ENCODE peak calls at places on chromosomes 7 and 10, in four cellular contexts. V is HepG2, R is H1, H is K562. T is an unnamed sample.

GRCh38 chr7:51139796-51140195 is 176.8 kb downstream of the COBL start:
- DNase-seq in V (no peak), R (no peak), H (no peak), T (no peak)

GRCh38 chr7:22179442-22179879 is 177.5 kb downstream of the RAPGEF5 start:
- DNase-seq in V (no peak), R (no peak), H (no peak), T (no peak)

GRCh38 chr10:26437637-26438461 is at the start of gene APBB1IP:
- DNase-seq in V (no peak), R (no peak), H (no peak), T (peak)

GRCh38 chr7:74567318-74567668 is 90.2 kb upstream of the GTF2I start:
- DNase-seq in V (no peak), R (no peak), H (no peak), T (no peak)

GRCh38 chr10:113128450-113129105 is 178.5 kb downstream of the TCF7L2 start:
- DNase-seq in V (no peak), R (no peak), H (no peak), T (no peak)

GRCh38 chr10:63633677-63634487 is 112.7 kb downstream of the REEP3 start:
- DNase-seq in V (peak), R (no peak), H (peak), T (no peak)

GRCh38 chr7:132551928-132552327 is 24.3 kb downstream of the PLXNA4 start:
- DNase-seq in V (no peak), R (no peak), H (no peak), T (no peak)

GRCh38 chr10:100683004-100683403 is 62.4 kb upstream of the PAX2 start:
- DNase-seq in V (no peak), R (no peak), H (no peak), T (no peak)

GRCh38 chr10:95864906-95865813 is 42.6 kb upstream of the CC2D2B start:
- DNase-seq in V (peak), R (no peak), H (peak), T (peak)

GRCh38 chr10:89301231-89301630 is 615 bp upstream of the IFIT2 start:
- DNase-seq in V (no peak), R (no peak), H (no peak), T (no peak)

GRCh38 chr10:74888947-74889661 is 62.7 kb downstream of the KAT6B start:
- DNase-seq in V (peak), R (no peak), H (no peak), T (no peak)

GRCh38 chr7:158662610-158663427 is 41.8 kb downstream of the NCAPG2 start:
- DNase-seq in V (no peak), R (no peak), H (no peak), T (no peak)

DNA sequence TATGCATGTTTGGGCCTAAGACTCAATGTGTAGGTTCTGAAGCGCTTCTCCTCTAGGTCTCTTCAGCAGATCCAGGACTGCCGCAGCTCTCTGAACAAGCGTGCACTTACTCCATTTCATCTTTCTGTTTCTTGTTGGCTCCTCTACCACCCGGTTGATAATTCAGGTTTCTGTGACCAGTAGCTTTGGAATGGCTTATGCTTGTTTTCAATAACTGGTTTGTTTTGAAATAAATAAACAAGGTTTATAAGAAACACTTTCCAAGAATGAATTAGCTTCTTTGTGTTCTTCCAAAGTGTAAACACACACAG is 1.5 kb downstream of the MDFIC start:
- DNase-seq in V (no peak), R (no peak), H (no peak), T (no peak)
- TF ChIP-seq CREB1 in V (no peak), R (no peak), H (no peak), T (no peak)

GRCh38 chr10:49139000-49139865 is 5.4 kb upstream of the FAM170B start:
- DNase-seq in V (no peak), R (no peak), H (no peak), T (no peak)
- TF ChIP-seq JUN in V (no peak), R (no peak), H (no peak), T (no peak)

DNA sequence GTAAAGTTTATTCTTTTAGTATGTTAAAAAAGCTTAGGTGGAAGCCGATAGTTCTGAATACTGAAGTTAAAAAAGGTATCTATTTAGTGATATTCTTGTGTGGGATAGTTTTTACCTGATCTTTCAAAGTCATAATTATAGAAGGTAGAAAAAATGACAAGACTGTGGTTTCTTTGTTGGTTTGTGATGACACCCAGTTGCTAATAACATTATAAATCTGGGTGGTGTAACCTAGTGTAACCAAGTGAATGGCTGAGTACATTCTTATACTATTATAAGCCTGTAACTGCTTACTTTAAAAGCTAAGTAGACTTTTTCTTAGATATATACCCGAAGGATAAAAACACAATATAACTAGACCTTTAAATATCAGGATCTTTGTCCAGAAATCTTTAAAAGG is 2.3 kb downstream of the CDK13 start:
- DNase-seq in V (no peak), R (no peak), H (no peak), T (no peak)
- TF ChIP-seq CREB1 in V (no peak), R (no peak), H (no peak), T (no peak)

DNA sequence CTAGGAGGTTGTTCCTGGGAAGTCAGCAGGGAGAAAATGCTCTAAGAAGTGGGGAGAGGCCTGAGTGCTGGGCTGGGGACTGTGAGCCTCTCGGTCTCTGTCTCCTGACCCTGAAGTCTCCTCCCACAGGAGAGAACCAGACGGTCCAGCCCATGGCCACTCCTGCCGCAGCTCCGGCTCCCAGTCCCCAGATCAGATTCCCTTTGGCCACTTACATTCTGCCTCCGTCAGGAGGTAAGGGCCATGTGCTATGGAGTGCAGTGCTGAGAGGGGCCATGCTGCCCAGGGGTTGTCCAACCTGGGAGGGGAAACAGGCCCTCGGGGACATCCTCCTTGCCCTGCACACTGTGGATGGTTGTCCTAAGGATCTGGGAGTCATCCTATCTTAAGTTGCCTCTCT is 21.3 kb upstream of the ZNF467 start:
- DNase-seq in V (no peak), R (no peak), H (peak), T (no peak)
- TF ChIP-seq JUN in V (no peak), R (no peak), H (no peak), T (no peak)

DNA sequence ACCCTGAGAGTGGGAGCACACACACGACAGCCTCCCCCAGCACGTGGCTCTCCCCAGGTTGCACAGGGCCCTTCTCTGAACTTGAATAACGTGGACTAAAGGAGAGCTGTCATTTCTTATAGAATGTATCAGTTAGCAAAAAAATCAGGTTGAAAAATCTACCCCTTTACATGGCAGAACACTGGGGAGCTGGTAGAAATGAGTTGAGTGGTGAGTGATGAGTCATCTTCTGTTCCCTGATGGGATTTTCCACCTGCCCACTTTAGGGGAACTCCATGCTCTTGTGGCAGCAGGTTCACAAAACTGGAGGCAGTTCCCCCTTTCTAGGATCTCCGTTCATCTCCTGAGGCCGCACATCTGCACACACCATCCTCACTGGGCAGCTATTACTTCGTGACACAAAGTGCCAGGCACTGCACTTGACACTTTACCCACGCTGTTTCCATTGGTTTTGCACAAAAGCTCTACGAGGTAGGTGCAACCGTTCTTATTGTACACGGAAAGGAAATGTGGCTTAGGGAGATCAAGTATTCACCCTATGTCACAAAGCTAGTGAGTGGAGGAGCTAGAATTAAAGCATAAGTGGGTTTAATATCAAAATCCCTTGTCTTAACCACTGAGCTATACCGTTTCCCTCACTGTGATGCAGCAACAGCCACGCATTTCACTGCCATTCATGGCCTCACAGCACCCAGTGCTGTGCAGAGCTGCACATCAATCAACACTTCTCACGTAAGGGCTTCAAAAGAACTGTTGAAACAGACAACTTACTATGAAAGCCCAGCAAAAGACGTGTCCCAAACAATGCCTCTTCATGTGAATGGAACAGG is 80.2 kb downstream of the RNF216 start:
- DNase-seq in V (no peak), R (no peak), H (no peak), T (no peak)
- TF ChIP-seq CREB1 in V (no peak), R (no peak), H (no peak), T (no peak)

GRCh38 chr7:47428052-47428779 is 153.7 kb downstream of the TNS3 start:
- DNase-seq in V (no peak), R (no peak), H (no peak), T (no peak)

GRCh38 chr7:47430422-47430821 is 151.5 kb downstream of the TNS3 start:
- DNase-seq in V (no peak), R (no peak), H (no peak), T (no peak)

GRCh38 chr7:47424523-47424922 is 157.4 kb downstream of the TNS3 start:
- DNase-seq in V (no peak), R (no peak), H (no peak), T (no peak)

GRCh38 chr7:47428780-47429472 is 153.0 kb downstream of the TNS3 start:
- DNase-seq in V (no peak), R (no peak), H (no peak), T (no peak)

GRCh38 chr7:47427046-47427643 is 154.8 kb downstream of the TNS3 start:
- DNase-seq in V (no peak), R (no peak), H (no peak), T (no peak)
- TF ChIP-seq JUN in V (no peak), R (no peak), H (no peak), T (no peak)

GRCh38 chr7:30412810-30413504 is 65.6 kb downstream of the NOD1 start:
- DNase-seq in V (peak), R (no peak), H (peak), T (no peak)
- TF ChIP-seq CREB1 in V (no peak), R (peak), H (no peak), T (no peak)

GRCh38 chr7:142884285-142884637 is 1.3 kb downstream of the TRPV6 start:
- DNase-seq in V (no peak), R (no peak), H (no peak), T (no peak)

GRCh38 chr7:142883571-142884284 is 1.8 kb downstream of the TRPV6 start:
- DNase-seq in V (no peak), R (no peak), H (no peak), T (no peak)

GRCh38 chr7:142882338-142882678 is 3.2 kb downstream of the TRPV6 start:
- DNase-seq in V (no peak), R (no peak), H (no peak), T (no peak)

GRCh38 chr7:142881586-142882337 is 3.8 kb downstream of the TRPV6 start:
- DNase-seq in V (no peak), R (no peak), H (no peak), T (no peak)

DNA sequence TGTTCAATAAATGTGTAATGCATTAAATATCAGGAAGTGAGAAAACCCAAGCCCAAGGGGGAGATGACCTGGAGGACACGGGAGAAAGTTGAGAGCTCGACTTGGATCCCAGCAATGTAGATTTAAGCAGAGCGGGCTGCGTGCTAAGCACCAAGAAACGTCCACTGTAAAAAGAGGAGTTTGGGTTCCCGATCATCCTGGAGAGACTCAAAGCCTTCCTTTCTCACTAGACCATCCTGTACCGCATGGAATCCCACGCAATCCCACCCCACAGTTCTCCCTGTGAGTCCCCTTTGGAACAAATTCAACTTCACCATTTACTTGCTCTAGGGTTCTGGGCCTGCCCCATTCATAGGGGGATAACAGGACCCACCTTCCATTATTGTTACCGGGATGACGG is 2.4 kb downstream of the TRPV6 start:
- DNase-seq in V (no peak), R (no peak), H (no peak), T (no peak)
- TF ChIP-seq JUN in V (no peak), R (no peak), H (no peak), T (no peak)

GRCh38 chr7:27705200-27705594 is 34.8 kb upstream of the TAX1BP1 start:
- DNase-seq in V (no peak), R (no peak), H (no peak), T (no peak)

GRCh38 chr7:27709137-27710075 is 30.6 kb upstream of the TAX1BP1 start:
- DNase-seq in V (no peak), R (no peak), H (no peak), T (no peak)

GRCh38 chr7:27704407-27705199 is 35.4 kb upstream of the TAX1BP1 start:
- DNase-seq in V (no peak), R (no peak), H (no peak), T (no peak)

GRCh38 chr7:27712217-27712616 is 27.7 kb upstream of the TAX1BP1 start:
- DNase-seq in V (no peak), R (no peak), H (no peak), T (no peak)

DNA sequence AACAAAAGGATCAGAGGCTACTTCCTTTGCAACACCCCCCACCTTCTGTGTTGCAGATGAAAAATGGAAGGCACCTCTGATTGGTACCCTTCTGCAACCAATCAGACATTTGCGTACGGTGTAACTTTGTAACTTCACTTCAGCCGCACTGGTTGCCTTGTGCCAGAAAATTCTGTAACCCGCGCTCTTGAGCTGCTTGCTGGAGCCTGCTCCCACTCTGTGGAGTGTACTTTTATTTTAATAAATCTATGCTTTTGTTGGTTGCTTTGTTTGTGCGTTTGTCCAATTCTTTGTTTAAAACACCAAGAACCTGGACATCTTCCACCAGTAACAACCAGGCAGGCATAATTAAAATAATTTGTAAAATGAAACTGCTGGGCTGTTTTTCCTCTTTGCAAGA is 31.5 kb upstream of the TAX1BP1 start:
- DNase-seq in V (no peak), R (no peak), H (no peak), T (no peak)
- TF ChIP-seq CREB1 in V (no peak), R (no peak), H (no peak), T (no peak)

GRCh38 chr7:155233703-155234492 is 63.8 kb upstream of the INSIG1 start:
- DNase-seq in V (no peak), R (no peak), H (no peak), T (no peak)
- TF ChIP-seq JUN in V (no peak), R (no peak), H (no peak), T (no peak)